ENCODE peak calls at places on chromosome 19, in six cellular contexts. U is naive thymus-derived CD4-positive, alpha-beta T cell; V is GM23248; C is stomach; D is IMR-90; J is right cardiac atrium. W is an unnamed sample. For H3K27me3, the result is how much of the 10 kb centered on the place peaks cover.

GRCh38 chr19:34193876-34194275 is 21.6 kb downstream of the LSM14A start:
- DNase-seq in V (no peak), D (no peak), U (no peak), J (no peak), C (no peak), W (no peak)

GRCh38 chr19:1855040-1855827 is 7.0 kb upstream of the REXO1 start:
- DNase-seq in U (peak), C (peak), J (peak), V (peak), D (peak), W (peak)

GRCh38 chr19:51325161-51325979 is 13.9 kb downstream of the IGLON5 start:
- DNase-seq in D (no peak), U (no peak), J (no peak), C (no peak), V (no peak), W (no peak)

GRCh38 chr19:15285896-15286591 is 46.3 kb downstream of the BRD4 start:
- DNase-seq in C (no peak), D (no peak), U (no peak), J (no peak), V (no peak), W (no peak)

GRCh38 chr19:23118400-23118799 is 1.6 kb downstream of the ZNF730 start:
- DNase-seq in U (no peak), J (no peak), D (no peak), V (no peak), C (no peak), W (no peak)

GRCh38 chr19:40335855-40336700 is 12.1 kb downstream of the C19orf47 start:
- DNase-seq in C (no peak), J (no peak), V (peak), D (no peak), U (no peak), W (no peak)

GRCh38 chr19:33296473-33297060 is 5.8 kb downstream of the CEBPA start:
- DNase-seq in D (no peak), U (no peak), V (peak), C (no peak), J (no peak), W (no peak)

GRCh38 chr19:30932854-30933253 is 416.4 kb downstream of the TSHZ3 start:
- DNase-seq in V (no peak), C (no peak), U (no peak), J (no peak), D (no peak), W (no peak)

GRCh38 chr19:32631381-32631780 is 43.6 kb downstream of the ANKRD27 start:
- DNase-seq in U (no peak), C (no peak), J (no peak), D (no peak), V (no peak), W (no peak)

GRCh38 chr19:5309438-5310204 is 31.0 kb downstream of the PTPRS start:
- DNase-seq in J (peak), V (peak), D (no peak), U (no peak), C (no peak), W (no peak)

GRCh38 chr19:48681127-48681470 is 8.3 kb upstream of the NTN5 start:
- DNase-seq in C (peak), V (peak), D (peak), J (no peak), U (no peak), W (peak)

GRCh38 chr19:38321646-38322323 is 2.1 kb downstream of the KCNK6 start:
- DNase-seq in C (no peak), D (peak), U (no peak), V (peak), J (peak), W (no peak)

GRCh38 chr19:15464394-15465385 is at the start of gene RASAL3:
- DNase-seq in U (peak), C (no peak), V (no peak), D (no peak), J (peak), W (no peak)

GRCh38 chr19:47819841-47820244 is 1.9 kb upstream of the CRX start:
- DNase-seq in V (no peak), D (no peak), C (no peak), U (no peak), J (no peak), W (no peak)

GRCh38 chr19:9937001-9937411 is 691 bp upstream of the OLFM2 start:
- DNase-seq in D (no peak), J (no peak), V (no peak), C (no peak), U (no peak), W (no peak)
- H3K27me3 ChIP-seq in D (under half), J (under half), V (under half), C (half or more), U (under half), W (under half)

GRCh38 chr19:13024126-13024957 is 29.1 kb downstream of the NFIX start:
- DNase-seq in C (no peak), D (peak), V (peak), U (no peak), J (no peak), W (no peak)
- H3K27ac ChIP-seq in C (peak), D (peak), V (peak), U (no peak), J (peak), W (no peak)

GRCh38 chr19:42086770-42087550 is 11.0 kb downstream of the ZNF574 start:
- DNase-seq in J (no peak), D (no peak), C (no peak), V (no peak), U (no peak), W (no peak)
- H3K4me3 ChIP-seq in J (no peak), D (no peak), C (no peak), V (no peak), U (no peak), W (no peak)

GRCh38 chr19:18506545-18506944 is 15.3 kb downstream of the ELL start:
- DNase-seq in D (no peak), J (no peak), U (no peak), V (no peak), C (no peak), W (no peak)
- H3K27me3 ChIP-seq in D (under half), J (under half), U (under half), V (under half), C (under half), W (under half)